ENCODE peak calls at places on chromosomes 13 and 19, in six cellular contexts. Q is endothelial cell, O is C1 segment of cervical spinal cord, R is Calu3, F is pulmonary artery endothelial cell, A is left colon. Z is an unnamed sample.

GRCh38 chr13:42804244-42804868 is 23.0 kb downstream of the FAM216B start:
- DNase-seq in Q (no peak), A (no peak), F (no peak), O (no peak), R (no peak), Z (no peak)

GRCh38 chr19:5308471-5309437 is 31.9 kb downstream of the PTPRS start:
- DNase-seq in A (peak), O (peak), R (no peak), F (peak), Q (no peak), Z (no peak)

GRCh38 chr13:97268772-97269171 is 46.6 kb downstream of the MBNL2 start:
- DNase-seq in F (no peak), R (no peak), O (no peak), A (no peak), Q (peak), Z (no peak)

GRCh38 chr13:29948246-29948645 is 97.8 kb upstream of the UBL3 start:
- DNase-seq in O (no peak), Q (no peak), A (no peak), F (no peak), R (no peak), Z (no peak)

GRCh38 chr19:55390461-55390880 is 4.7 kb downstream of the RPL28 start:
- DNase-seq in O (no peak), F (no peak), Q (no peak), R (no peak), A (no peak), Z (no peak)

GRCh38 chr13:111470933-111471332 is 150.5 kb downstream of the TEX29 start:
- DNase-seq in F (no peak), A (no peak), Q (no peak), R (no peak), O (no peak), Z (no peak)

GRCh38 chr13:60671386-60671785 is 274.4 kb downstream of the TDRD3 start:
- DNase-seq in Q (no peak), O (no peak), R (no peak), F (no peak), A (no peak), Z (no peak)

GRCh38 chr13:45178349-45179142 is 22.3 kb downstream of the KCTD4 start:
- DNase-seq in A (no peak), R (no peak), O (no peak), F (no peak), Q (no peak), Z (no peak)

GRCh38 chr19:21698215-21698614 is 69.2 kb downstream of the ZNF100 start:
- DNase-seq in Q (no peak), F (no peak), R (no peak), A (no peak), O (no peak), Z (no peak)

GRCh38 chr13:100129605-100130004 is 40.7 kb downstream of the PCCA start:
- DNase-seq in A (no peak), F (peak), R (no peak), Q (no peak), O (no peak), Z (no peak)

GRCh38 chr19:1854542-1855039 is 6.3 kb upstream of the REXO1 start:
- DNase-seq in F (no peak), R (no peak), A (peak), Q (peak), O (no peak), Z (no peak)

GRCh38 chr19:6211632-6212402 is 68.0 kb downstream of the MLLT1 start:
- DNase-seq in F (no peak), Q (no peak), R (no peak), O (no peak), A (no peak), Z (no peak)

GRCh38 chr13:98998831-98999634 is 21.2 kb upstream of the DOCK9 start:
- DNase-seq in F (no peak), O (no peak), A (no peak), Q (no peak), R (no peak), Z (no peak)

GRCh38 chr19:10230904-10231623 is at the start of gene S1PR2:
- DNase-seq in R (peak), Q (peak), O (no peak), A (peak), F (no peak), Z (peak)

GRCh38 chr19:6250024-6250605 is 29.7 kb downstream of the MLLT1 start:
- DNase-seq in Q (no peak), A (no peak), O (no peak), R (no peak), F (no peak), Z (no peak)

GRCh38 chr13:74136089-74136658 is 2.0 kb upstream of the KLF12 start:
- DNase-seq in O (no peak), F (no peak), R (no peak), Q (peak), A (peak), Z (peak)

GRCh38 chr13:54415753-54416366 is 1387.2 kb downstream of the OLFM4 start:
- DNase-seq in A (no peak), Q (no peak), F (no peak), O (no peak), R (no peak), Z (no peak)

GRCh38 chr13:99916366-99917103 is 55.0 kb downstream of the ZIC5 start:
- DNase-seq in Q (peak), R (peak), A (no peak), F (peak), O (no peak), Z (peak)

GRCh38 chr19:13037718-13038117 is 42.4 kb downstream of the NFIX start:
- DNase-seq in Q (no peak), R (no peak), F (no peak), A (no peak), O (no peak), Z (no peak)

GRCh38 chr19:16381756-16382401 is 57.3 kb downstream of the KLF2 start:
- DNase-seq in F (peak), Q (no peak), R (no peak), A (no peak), O (no peak), Z (no peak)

GRCh38 chr13:67134322-67135129 is 95.6 kb downstream of the PCDH9 start:
- DNase-seq in Q (no peak), A (no peak), R (no peak), F (no peak), O (no peak), Z (no peak)

GRCh38 chr19:38547446-38547845 is 70.3 kb downstream of the MAP4K1 start:
- DNase-seq in Q (no peak), F (no peak), R (no peak), O (no peak), A (no peak), Z (no peak)

GRCh38 chr19:1082165-1082927 is 12.8 kb downstream of the POLR2E start:
- DNase-seq in R (no peak), F (no peak), Q (peak), O (no peak), A (peak), Z (peak)

GRCh38 chr19:12939292-12939606 is 840 bp downstream of the CALR start:
- DNase-seq in A (peak), O (no peak), R (no peak), F (no peak), Q (no peak), Z (peak)

GRCh38 chr13:73981595-73981994 is 152.6 kb downstream of the KLF12 start:
- DNase-seq in Q (no peak), A (no peak), F (no peak), R (no peak), O (no peak), Z (no peak)